ENCODE peak calls at places on chromosome 2, in five cellular contexts. M is lower lobe of right lung, F is epithelial cell of esophagus, X is stomach, B is astrocyte of the cerebellum. U is an unnamed sample.
A peak's percentile ranks its signal among the peaks of the same experiment; 100 is the strongest.

GRCh38 chr2:99066602-99067001 is 74.9 kb upstream of the C2orf15 start:
- DNase-seq in M (no peak), F (peak; percentile 58), X (peak; percentile 39), B (peak; percentile 16), U (peak; percentile 44)

GRCh38 chr2:133817680-133818566 is 249.7 kb upstream of the NCKAP5 start:
- DNase-seq in M (no peak), F (peak; percentile 91), X (no peak), B (peak; percentile 80), U (peak; percentile 95)

GRCh38 chr2:210617732-210618330 is 61.4 kb downstream of the CPS1 start:
- DNase-seq in M (no peak), F (peak; percentile 59), X (no peak), B (peak; percentile 27), U (peak; percentile 31)

GRCh38 chr2:45003586-45004568 is 5.4 kb downstream of the SIX2 start:
- DNase-seq in M (no peak), F (no peak), X (no peak), B (no peak), U (no peak)

GRCh38 chr2:166180951-166181812 is 53.4 kb upstream of the SCN1A start:
- DNase-seq in M (peak; percentile 50), F (peak; percentile 61), X (peak; percentile 54), B (peak; percentile 29), U (peak; percentile 74)

GRCh38 chr2:99420031-99420430 is 69.8 kb downstream of the REV1 start:
- DNase-seq in M (no peak), F (no peak), X (no peak), B (peak; percentile 19), U (no peak)

GRCh38 chr2:192809173-192809572 is 614.4 kb upstream of the TMEFF2 start:
- DNase-seq in M (no peak), F (no peak), X (no peak), B (no peak), U (no peak)

GRCh38 chr2:239279508-239280295 is 121.1 kb downstream of the HDAC4 start:
- DNase-seq in M (no peak), F (no peak), X (peak; percentile 21), B (no peak), U (no peak)

GRCh38 chr2:5946210-5947118 is 254.3 kb downstream of the SOX11 start:
- DNase-seq in M (no peak), F (no peak), X (no peak), B (no peak), U (no peak)

GRCh38 chr2:196389670-196390069 is 218.3 kb upstream of the STK17B start:
- DNase-seq in M (no peak), F (no peak), X (no peak), B (no peak), U (no peak)

GRCh38 chr2:120596990-120597594 is 138.6 kb upstream of the GLI2 start:
- DNase-seq in M (peak; percentile 50), F (no peak), X (no peak), B (peak; percentile 44), U (peak; percentile 89)

GRCh38 chr2:162123806-162124758 is 28.0 kb downstream of the GCG start:
- DNase-seq in M (no peak), F (peak; percentile 68), X (no peak), B (peak; percentile 65), U (peak; percentile 76)

GRCh38 chr2:234307322-234307961 is 189.4 kb downstream of the ARL4C start:
- DNase-seq in M (no peak), F (no peak), X (no peak), B (no peak), U (no peak)

GRCh38 chr2:119483896-119484718 is 40.2 kb downstream of the SCTR start:
- DNase-seq in M (no peak), F (no peak), X (no peak), B (no peak), U (no peak)

DNA sequence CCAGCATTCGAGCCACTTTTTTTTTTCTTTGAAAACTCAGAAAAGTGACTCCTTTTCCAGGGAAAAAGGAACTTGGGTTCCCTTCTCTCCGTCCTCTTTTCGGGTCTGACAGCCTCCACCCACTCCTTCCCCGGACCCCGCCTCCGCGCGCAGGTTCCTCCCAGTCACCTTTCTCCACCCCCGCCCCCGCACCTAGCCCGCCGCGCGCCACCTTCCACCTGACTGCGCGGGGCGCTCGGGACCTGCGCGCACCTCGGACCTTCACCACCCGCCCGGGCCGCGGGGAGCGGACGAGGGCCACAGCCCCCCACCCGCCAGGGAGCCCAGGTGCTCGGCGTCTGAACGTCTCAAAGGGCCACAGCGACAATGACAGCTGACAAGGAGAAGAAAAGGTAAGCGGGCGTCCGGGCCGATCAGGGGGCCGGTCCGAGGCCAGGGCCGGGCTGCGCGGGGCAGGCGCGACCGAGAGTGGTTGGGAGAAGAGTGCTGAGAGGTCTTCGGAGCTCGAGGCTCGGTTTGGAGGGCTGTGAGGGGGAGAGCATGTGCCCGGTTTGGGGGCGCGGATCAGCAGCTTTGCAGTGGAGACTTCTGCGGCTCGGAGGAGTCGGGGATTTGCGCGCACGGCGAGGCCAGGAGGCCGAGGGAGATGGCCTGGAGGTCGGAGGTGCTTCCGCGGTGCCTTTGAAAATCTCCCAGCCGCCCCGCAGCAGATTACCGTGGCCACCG is 502 bp downstream of the EPAS1 start:
- DNase-seq in M (peak; percentile 91), F (peak; percentile 87), X (peak; percentile 89), B (no peak), U (no peak)
- TF ChIP-seq CTCF in M (no peak), F (no peak), X (no peak), B (no peak), U (no peak)

GRCh38 chr2:219057709-219058540 is 2.8 kb downstream of the IHH start:
- DNase-seq in M (peak; percentile 84), F (peak; percentile 64), X (peak; percentile 87), B (no peak), U (peak; percentile 65)
- H3K4me3 ChIP-seq in M (peak overlapping the region; percentile 46), F (no peak overlapping the region), X (peak overlapping the region; percentile 46), B (no peak overlapping the region), U (peak overlapping the region; percentile 18)

DNA sequence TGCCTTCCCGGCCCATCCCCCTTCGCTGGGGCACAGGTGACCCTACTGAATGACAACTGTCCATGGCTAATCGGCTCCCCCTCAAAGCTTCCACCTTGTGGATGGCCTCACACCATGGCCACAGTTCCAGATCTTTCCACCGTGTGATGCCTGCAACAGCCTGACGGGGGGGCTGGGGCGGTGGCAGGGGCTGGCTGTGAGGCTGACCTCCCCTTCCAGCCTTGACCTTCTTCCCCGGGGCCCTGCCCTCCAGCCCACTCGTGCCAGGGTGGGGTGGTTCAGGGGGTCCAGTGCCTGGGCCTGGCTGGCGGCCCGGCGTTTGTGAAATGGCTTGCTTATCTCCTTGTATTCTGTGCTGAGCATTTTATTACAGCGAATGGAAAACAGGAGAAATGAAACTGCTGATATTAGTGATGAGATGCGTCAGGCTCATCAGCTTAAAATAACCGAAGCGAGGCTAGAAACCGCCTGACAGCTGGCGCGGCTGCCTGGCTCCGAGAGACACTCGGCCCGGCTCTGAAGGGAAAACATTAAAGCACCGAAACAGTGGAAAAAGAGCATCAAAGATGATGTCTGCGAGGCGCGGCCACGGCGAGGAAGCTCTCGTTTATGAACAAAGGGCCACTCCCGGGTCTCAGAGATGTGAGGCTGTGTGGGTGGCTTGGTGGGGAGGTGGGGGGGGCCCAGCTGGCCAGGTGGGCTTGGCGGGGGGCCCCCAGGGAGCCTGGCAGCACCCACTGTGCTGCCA is 916 bp upstream of the PDCD1 start:
- DNase-seq in M (peak; percentile 47), F (no peak), X (no peak), B (no peak), U (peak; percentile 27)
- TF ChIP-seq CTCF in M (peak; percentile 26), F (peak; percentile 18), X (no peak), B (no peak), U (peak; percentile 26)

GRCh38 chr2:231987088-231987788 is 25.7 kb downstream of the DIS3L2 start:
- DNase-seq in M (no peak), F (no peak), X (no peak), B (peak; percentile 81), U (no peak)

GRCh38 chr2:231984992-231985391 is 23.5 kb downstream of the DIS3L2 start:
- DNase-seq in M (no peak), F (no peak), X (no peak), B (no peak), U (no peak)

GRCh38 chr2:231988179-231988866 is 26.8 kb downstream of the DIS3L2 start:
- DNase-seq in M (no peak), F (no peak), X (no peak), B (no peak), U (peak; percentile 26)

GRCh38 chr2:231991664-231992063 is 30.2 kb downstream of the DIS3L2 start:
- DNase-seq in M (no peak), F (peak; percentile 22), X (no peak), B (no peak), U (no peak)

DNA sequence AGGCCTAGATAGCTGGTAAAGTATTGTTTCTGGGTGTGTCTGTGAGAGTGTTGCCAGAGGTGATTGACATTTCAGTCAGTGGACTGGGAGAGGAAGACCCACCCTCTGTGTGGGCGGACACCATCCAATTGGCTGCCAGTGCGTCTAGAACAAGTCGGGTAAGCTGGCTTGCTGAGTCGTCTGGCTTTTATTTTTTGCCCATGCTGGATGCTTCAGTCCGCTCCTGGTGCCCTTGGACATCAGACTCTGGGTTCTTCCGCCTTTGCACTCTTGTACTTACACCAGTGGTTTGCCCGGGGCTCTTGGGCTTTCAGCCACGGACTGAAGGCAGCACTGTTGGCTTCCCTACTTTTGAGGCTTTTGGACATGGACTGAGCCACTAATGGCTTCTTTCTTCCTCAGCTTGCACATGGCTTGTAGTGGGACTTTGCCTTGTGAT is 24.3 kb downstream of the DIS3L2 start:
- DNase-seq in M (no peak), F (peak; percentile 56), X (no peak), B (no peak), U (no peak)
- H3K4me3 ChIP-seq in M (no peak overlapping the region), F (no peak overlapping the region), X (no peak overlapping the region), B (no peak overlapping the region), U (no peak overlapping the region)

U was measured in foreskin fibroblast.